ENCODE peak calls at places on chromosomes 13 and 19, in six cellular contexts. U is HepG2, W is A549, O is NB4, C is endothelial cell of umbilical vein, V is K562. Z is an unnamed sample.

GRCh38 chr19:10007811-10008211 is 2.5 kb downstream of the COL5A3 start:
- DNase-seq in U (no peak), W (no peak), O (peak; percentile 70), C (no peak), V (no peak), Z (no peak)

GRCh38 chr13:107271226-107271625 is 703.3 kb upstream of the ARGLU1 start:
- DNase-seq in U (no peak), W (no peak), O (peak; percentile 46), C (peak; percentile 90), V (no peak), Z (no peak)

GRCh38 chr19:18771328-18772242 is 19.5 kb downstream of the COMP start:
- DNase-seq in U (peak; percentile 29), W (no peak), O (peak; percentile 53), C (no peak), V (peak; percentile 63), Z (no peak)

GRCh38 chr19:19139876-19140229 is 1.6 kb upstream of the TMEM161A start:
- DNase-seq in U (no peak), W (no peak), O (no peak), C (no peak), V (no peak), Z (no peak)

GRCh38 chr13:29520671-29521070 is 74.8 kb downstream of the SLC7A1 start:
- DNase-seq in U (no peak), W (no peak), O (no peak), C (peak; percentile 63), V (no peak), Z (no peak)

GRCh38 chr13:105821337-105821736 is 714.1 kb downstream of the EFNB2 start:
- DNase-seq in U (no peak), W (no peak), O (no peak), C (no peak), V (no peak), Z (no peak)

GRCh38 chr13:43087960-43088580 is 64.7 kb downstream of the DNAJC15 start:
- DNase-seq in U (no peak), W (no peak), O (no peak), C (peak; percentile 34), V (no peak), Z (no peak)

GRCh38 chr13:75870397-75870801 is 234.3 kb downstream of the LMO7 start:
- DNase-seq in U (no peak), W (peak; percentile 14), O (peak; percentile 33), C (peak; percentile 36), V (peak; percentile 12), Z (no peak)

GRCh38 chr13:114109646-114110045 is 22.8 kb downstream of the RASA3 start:
- DNase-seq in U (no peak), W (no peak), O (no peak), C (no peak), V (no peak), Z (no peak)

GRCh38 chr13:29110003-29110402 is 289.9 kb downstream of the MTUS2 start:
- DNase-seq in U (no peak), W (no peak), O (no peak), C (no peak), V (no peak), Z (no peak)

GRCh38 chr13:110134801-110135200 is 172.2 kb downstream of the COL4A1 start:
- DNase-seq in U (no peak), W (no peak), O (peak; percentile 78), C (no peak), V (no peak), Z (no peak)

GRCh38 chr19:40690050-40690698 is at the start of gene NUMBL:
- DNase-seq in U (no peak), W (no peak), O (no peak), C (no peak), V (no peak), Z (no peak)

GRCh38 chr19:44927746-44928145 is 13.3 kb downstream of the APOC1 start:
- DNase-seq in U (no peak), W (no peak), O (no peak), C (no peak), V (no peak), Z (no peak)

GRCh38 chr13:76538004-76538403 is 348.2 kb downstream of the KCTD12 start:
- DNase-seq in U (no peak), W (no peak), O (no peak), C (no peak), V (no peak), Z (no peak)

GRCh38 chr19:17966497-17967257 is at the start of gene KCNN1:
- DNase-seq in U (no peak), W (no peak), O (no peak), C (no peak), V (no peak), Z (no peak)

GRCh38 chr13:26061947-26062346 is 10.1 kb upstream of the SHISA2 start:
- DNase-seq in U (no peak), W (no peak), O (peak; percentile 34), C (peak; percentile 14), V (no peak), Z (no peak)

GRCh38 chr19:13410946-13411345 is 95.3 kb downstream of the CACNA1A start:
- DNase-seq in U (no peak), W (no peak), O (no peak), C (no peak), V (no peak), Z (no peak)

GRCh38 chr13:104106705-104107393 is 1040.6 kb upstream of the SLC10A2 start:
- DNase-seq in U (no peak), W (no peak), O (no peak), C (peak; percentile 91), V (no peak), Z (no peak)

GRCh38 chr19:1410136-1410786 is 2.9 kb downstream of the DAZAP1 start:
- DNase-seq in U (no peak), W (no peak), O (no peak), C (peak; percentile 35), V (peak; percentile 60), Z (no peak)

GRCh38 chr19:49160450-49161189 is 3.0 kb downstream of the TRPM4 start:
- DNase-seq in U (no peak), W (no peak), O (no peak), C (no peak), V (no peak), Z (no peak)

GRCh38 chr13:51816604-51817254 is 12.8 kb upstream of the DHRS12 start:
- DNase-seq in U (no peak), W (peak; percentile 40), O (no peak), C (no peak), V (peak; percentile 28), Z (no peak)

GRCh38 chr19:2482354-2483038 is 6.6 kb downstream of the GADD45B start:
- DNase-seq in U (no peak), W (no peak), O (no peak), C (no peak), V (no peak), Z (no peak)

GRCh38 chr19:10292206-10292788 is 2.5 kb downstream of the ICAM5 start:
- DNase-seq in U (peak; percentile 27), W (peak; percentile 72), O (peak; percentile 79), C (peak; percentile 48), V (peak; percentile 98), Z (no peak)

GRCh38 chr13:66353664-66354063 is 876.5 kb downstream of the PCDH9 start:
- DNase-seq in U (no peak), W (peak; percentile 29), O (no peak), C (peak; percentile 5), V (peak; percentile 3), Z (no peak)

GRCh38 chr19:18193388-18194207 is 580 bp downstream of the MPV17L2 start:
- DNase-seq in U (no peak), W (no peak), O (peak; percentile 27), C (peak; percentile 6), V (peak; percentile 49), Z (no peak)

GRCh38 chr19:8367327-8368001 is 3.5 kb downstream of the ANGPTL4 start:
- DNase-seq in U (no peak), W (peak; percentile 79), O (peak; percentile 55), C (peak; percentile 96), V (peak; percentile 57), Z (no peak)

GRCh38 chr19:19459707-19460251 is 54.3 kb downstream of the GATAD2A start:
- DNase-seq in U (no peak), W (no peak), O (no peak), C (peak; percentile 73), V (peak; percentile 33), Z (no peak)

GRCh38 chr13:99086869-99087129 is 108.9 kb upstream of the DOCK9 start:
- DNase-seq in U (no peak), W (no peak), O (no peak), C (peak; percentile 41), V (no peak), Z (no peak)

GRCh38 chr19:48896191-48896720 is 2.3 kb downstream of the TULP2 start:
- DNase-seq in U (no peak), W (no peak), O (no peak), C (no peak), V (peak; percentile 80), Z (no peak)

GRCh38 chr19:44986389-44986788 is 14.9 kb upstream of the RELB start:
- DNase-seq in U (no peak), W (no peak), O (no peak), C (no peak), V (no peak), Z (no peak)

GRCh38 chr13:97274782-97275252 is 52.7 kb downstream of the MBNL2 start:
- DNase-seq in U (peak; percentile 93), W (peak; percentile 44), O (no peak), C (peak; percentile 67), V (no peak), Z (no peak)

GRCh38 chr13:50693755-50694154 is 149.7 kb downstream of the DLEU7 start:
- DNase-seq in U (no peak), W (no peak), O (no peak), C (no peak), V (no peak), Z (no peak)

GRCh38 chr13:51797664-51798488 is 6.1 kb downstream of the DHRS12 start:
- DNase-seq in U (peak; percentile 66), W (peak; percentile 67), O (peak; percentile 73), C (peak; percentile 36), V (peak; percentile 62), Z (no peak)

GRCh38 chr13:49419292-49419691 is 24.6 kb downstream of the CAB39L start:
- DNase-seq in U (peak; percentile 13), W (no peak), O (no peak), C (no peak), V (no peak), Z (no peak)
- TF ChIP-seq MYC in U (no peak), W (no peak), O (no peak), C (no peak), V (no peak), Z (no peak)

GRCh38 chr13:100454876-100455275 is 133.7 kb downstream of the GGACT start:
- DNase-seq in U (no peak), W (no peak), O (peak; percentile 62), C (peak; percentile 36), V (no peak), Z (no peak)
- TF ChIP-seq MYC in U (no peak), W (no peak), O (no peak), C (no peak), V (no peak), Z (no peak)

DNA sequence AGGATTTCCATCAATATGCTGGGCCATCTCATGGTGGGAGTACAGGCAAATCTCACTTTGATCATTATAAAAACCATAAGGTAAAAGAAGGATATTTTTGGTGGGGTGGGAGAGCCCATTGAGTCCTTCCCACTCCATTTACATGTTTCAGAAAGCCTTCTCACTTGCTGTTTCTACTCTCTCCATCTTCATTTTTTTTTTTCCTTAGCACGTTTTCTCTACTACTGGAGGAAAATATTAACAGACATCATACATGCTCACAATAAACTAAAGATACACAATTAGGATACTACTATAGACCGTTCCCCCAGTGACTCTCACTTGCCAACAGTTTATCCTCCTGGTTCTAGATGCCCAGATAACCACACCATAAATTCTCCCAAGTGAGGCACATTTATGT is 1.8 kb upstream of the AKAP8 start:
- DNase-seq in U (no peak), W (no peak), O (no peak), C (no peak), V (no peak), Z (no peak)
- TF ChIP-seq MYC in U (no peak), W (no peak), O (no peak), C (no peak), V (no peak), Z (no peak)

GRCh38 chr13:45950343-45950995 is 98.9 kb upstream of the SIAH3 start:
- DNase-seq in U (no peak), W (no peak), O (peak; percentile 21), C (no peak), V (no peak), Z (no peak)
- TF ChIP-seq MYC in U (no peak), W (no peak), O (no peak), C (no peak), V (no peak), Z (no peak)